ENCODE peak calls at places on chromosome 1, in seven cellular contexts. M is K562, Q is AG08396, N is NCI-H1092 treated with DMSO at 0.1 percent for 48 hours, E is lung, L is Daoy, S is NCI-H1417. J is an unnamed sample.

GRCh38 chr1:159972443-159973205 is 18.6 kb upstream of the SLAMF9 start:
- DNase-seq in M (no peak), Q (no peak), N (no peak), E (no peak), L (no peak), S (no peak), J (no peak)

GRCh38 chr1:154958681-154959447 is 2.7 kb downstream of the PYGO2 start:
- DNase-seq in M (no peak), Q (no peak), N (no peak), E (no peak), L (no peak), S (no peak), J (no peak)

GRCh38 chr1:169468982-169469381 is 16.8 kb downstream of the SLC19A2 start:
- DNase-seq in M (no peak), Q (no peak), N (no peak), E (no peak), L (no peak), S (no peak), J (no peak)

GRCh38 chr1:17523487-17524029 is 15.9 kb upstream of the ARHGEF10L start:
- DNase-seq in M (no peak), Q (no peak), N (no peak), E (no peak), L (no peak), S (no peak), J (no peak)

GRCh38 chr1:39642796-39643195 is 3.4 kb upstream of the HEYL start:
- DNase-seq in M (no peak), Q (peak), N (no peak), E (no peak), L (peak), S (no peak), J (no peak)

GRCh38 chr1:30412241-30413110 is 310.9 kb downstream of the MATN1 start:
- DNase-seq in M (no peak), Q (no peak), N (no peak), E (peak), L (peak), S (no peak), J (no peak)

GRCh38 chr1:231493421-231494185 is 34.9 kb upstream of the TSNAX start:
- DNase-seq in M (no peak), Q (no peak), N (no peak), E (no peak), L (peak), S (no peak), J (no peak)

GRCh38 chr1:35915693-35916092 is 15.2 kb upstream of the AGO3 start:
- DNase-seq in M (no peak), Q (no peak), N (no peak), E (no peak), L (no peak), S (no peak), J (no peak)

GRCh38 chr1:69523032-69523431 is 44.7 kb upstream of the LRRC7 start:
- DNase-seq in M (no peak), Q (peak), N (no peak), E (no peak), L (no peak), S (no peak), J (no peak)

GRCh38 chr1:156359973-156360372 is 9.0 kb upstream of the RHBG start:
- DNase-seq in M (no peak), Q (peak), N (no peak), E (no peak), L (peak), S (no peak), J (peak)

GRCh38 chr1:234605983-234606730 is 3.8 kb downstream of the IRF2BP2 start:
- DNase-seq in M (no peak), Q (no peak), N (peak), E (no peak), L (peak), S (peak), J (no peak)

GRCh38 chr1:78536427-78536826 is 45.7 kb downstream of the PTGFR start:
- DNase-seq in M (no peak), Q (peak), N (no peak), E (no peak), L (no peak), S (no peak), J (no peak)

GRCh38 chr1:115356356-115356755 is 18.3 kb upstream of the NGF start:
- DNase-seq in M (no peak), Q (no peak), N (no peak), E (no peak), L (no peak), S (no peak), J (no peak)

GRCh38 chr1:239044829-239045228 is 341.5 kb upstream of the CHRM3 start:
- DNase-seq in M (no peak), Q (no peak), N (no peak), E (no peak), L (no peak), S (no peak), J (no peak)

GRCh38 chr1:30745834-30746208 is 11.8 kb downstream of the LAPTM5 start:
- DNase-seq in M (no peak), Q (no peak), N (no peak), E (no peak), L (no peak), S (no peak), J (no peak)

GRCh38 chr1:159370855-159371254 is 61.1 kb upstream of the OR10J4 start:
- DNase-seq in M (no peak), Q (no peak), N (no peak), E (no peak), L (no peak), S (no peak), J (no peak)

GRCh38 chr1:159009704-159010361 is at the start of gene IFI16:
- DNase-seq in M (no peak), Q (peak), N (no peak), E (peak), L (peak), S (no peak), J (peak)

GRCh38 chr1:201903135-201903534 is 14.4 kb downstream of the SHISA4 start:
- DNase-seq in M (no peak), Q (peak), N (no peak), E (no peak), L (no peak), S (no peak), J (no peak)

GRCh38 chr1:147812799-147813198 is 52.4 kb upstream of the GJA5 start:
- DNase-seq in M (no peak), Q (no peak), N (no peak), E (no peak), L (no peak), S (no peak), J (no peak)

GRCh38 chr1:113576271-113576670 is 183.0 kb downstream of the PHTF1 start:
- DNase-seq in M (no peak), Q (no peak), N (no peak), E (no peak), L (no peak), S (no peak), J (no peak)

GRCh38 chr1:53115403-53116306 is 26.8 kb downstream of the SLC1A7 start:
- DNase-seq in M (peak), Q (no peak), N (no peak), E (no peak), L (no peak), S (peak), J (peak)

GRCh38 chr1:229886636-229887035 is 180.4 kb upstream of the GALNT2 start:
- DNase-seq in M (no peak), Q (no peak), N (no peak), E (peak), L (no peak), S (no peak), J (no peak)

GRCh38 chr1:219794085-219794743 is 134.1 kb downstream of the SLC30A10 start:
- DNase-seq in M (no peak), Q (no peak), N (no peak), E (no peak), L (no peak), S (no peak), J (no peak)

GRCh38 chr1:108877858-108878257 is 1.1 kb downstream of the GPSM2 start:
- DNase-seq in M (no peak), Q (peak), N (peak), E (no peak), L (peak), S (peak), J (no peak)

GRCh38 chr1:2547210-2548067 is 8.7 kb upstream of the TNFRSF14 start:
- DNase-seq in M (no peak), Q (no peak), N (no peak), E (no peak), L (no peak), S (no peak), J (no peak)

GRCh38 chr1:75797606-75798216 is 1.0 kb downstream of the MSH4 start:
- DNase-seq in M (no peak), Q (no peak), N (no peak), E (no peak), L (peak), S (no peak), J (no peak)

GRCh38 chr1:17653728-17654351 is 101.3 kb upstream of the ACTL8 start:
- DNase-seq in M (peak), Q (peak), N (peak), E (no peak), L (peak), S (peak), J (peak)

GRCh38 chr1:181043025-181043880 is 9.5 kb downstream of the MR1 start:
- DNase-seq in M (no peak), Q (no peak), N (peak), E (peak), L (no peak), S (peak), J (peak)

GRCh38 chr1:21919520-21919919 is 17.6 kb downstream of the HSPG2 start:
- DNase-seq in M (no peak), Q (peak), N (no peak), E (no peak), L (peak), S (no peak), J (no peak)

GRCh38 chr1:102687383-102687782 is 420.9 kb downstream of the COL11A1 start:
- DNase-seq in M (no peak), Q (no peak), N (no peak), E (no peak), L (no peak), S (no peak), J (no peak)

GRCh38 chr1:114756009-114756892 is 1.5 kb downstream of the CSDE1 start:
- DNase-seq in M (no peak), Q (no peak), N (no peak), E (no peak), L (no peak), S (no peak), J (no peak)

GRCh38 chr1:183165456-183165855 is 20.6 kb upstream of the LAMC2 start:
- DNase-seq in M (no peak), Q (no peak), N (no peak), E (no peak), L (no peak), S (no peak), J (no peak)

GRCh38 chr1:226635456-226635941 is 86.9 kb downstream of the STUM start:
- DNase-seq in M (no peak), Q (no peak), N (no peak), E (no peak), L (peak), S (no peak), J (no peak)

J was measured in iPS-NIHi11.